ENCODE peak calls at places on chromosomes 5 and 9, in eight cellular contexts. M, K, W, V, G, O, P and U are unnamed samples.

GRCh38 chr5:56534102-56534501 is 281.2 kb upstream of the MAP3K1 start:
- DNase-seq in K (no peak), O (no peak), G (no peak), M (no peak), W (peak; percentile 87), V (no peak), P (no peak), U (no peak)

GRCh38 chr9:126329476-126330275 is 3.0 kb downstream of the MVB12B start:
- DNase-seq in P (no peak), W (no peak), O (no peak), V (no peak), G (no peak), K (no peak), M (no peak), U (no peak)

GRCh38 chr5:173611706-173612105 is 4.7 kb downstream of the BOD1 start:
- DNase-seq in K (no peak), O (no peak), M (no peak), G (no peak), V (no peak), W (no peak), P (no peak), U (no peak)

GRCh38 chr5:75551471-75551870 is 39.8 kb downstream of the POLK start:
- DNase-seq in V (no peak), P (no peak), G (no peak), O (no peak), W (no peak), K (no peak), M (no peak), U (no peak)

GRCh38 chr5:24492231-24492630 is 152.5 kb downstream of the CDH10 start:
- DNase-seq in O (no peak), K (no peak), W (no peak), M (no peak), V (no peak), P (no peak), G (no peak), U (no peak)

GRCh38 chr9:130193531-130194405 is 21.6 kb downstream of the NCS1 start:
- DNase-seq in V (no peak), W (no peak), G (no peak), M (peak; percentile 82), O (no peak), K (no peak), P (no peak), U (no peak)

GRCh38 chr5:97102010-97102470 is 40.4 kb downstream of the LIX1 start:
- DNase-seq in P (no peak), V (no peak), K (no peak), M (no peak), G (peak; percentile 73), O (no peak), W (no peak), U (no peak)

GRCh38 chr5:72746736-72747135 is 69.7 kb upstream of the TNPO1 start:
- DNase-seq in W (no peak), V (no peak), P (no peak), M (no peak), O (no peak), K (no peak), G (no peak), U (no peak)

GRCh38 chr9:130731355-130731754 is 37.8 kb downstream of the EXOSC2 start:
- DNase-seq in P (no peak), O (no peak), V (peak; percentile 22), K (no peak), G (peak; percentile 50), M (peak; percentile 93), W (no peak), U (no peak)

GRCh38 chr5:137617806-137618205 is 118.1 kb downstream of the KLHL3 start:
- DNase-seq in P (no peak), V (no peak), W (peak; percentile 61), G (no peak), M (no peak), O (no peak), K (no peak), U (no peak)

GRCh38 chr5:65967288-65968066 is 41.1 kb downstream of the ERBIN start:
- DNase-seq in G (no peak), M (no peak), O (no peak), P (no peak), K (no peak), W (no peak), V (no peak), U (no peak)

GRCh38 chr9:76255781-76256455 is 138.3 kb downstream of the RFK start:
- DNase-seq in O (peak; percentile 46), W (peak; percentile 38), P (no peak), G (no peak), M (peak; percentile 13), V (no peak), K (no peak), U (peak; percentile 92)

GRCh38 chr5:42566658-42567313 is 143.5 kb downstream of the GHR start:
- DNase-seq in K (no peak), M (no peak), P (no peak), G (no peak), O (peak; percentile 17), W (peak; percentile 46), V (no peak), U (no peak)

GRCh38 chr5:124810420-124810819 is 64.0 kb upstream of the ZNF608 start:
- DNase-seq in O (peak; percentile 14), W (no peak), K (no peak), P (no peak), G (no peak), V (no peak), M (no peak), U (no peak)

GRCh38 chr5:139414601-139415121 is 10.8 kb upstream of the SPATA24 start:
- DNase-seq in K (no peak), W (no peak), O (peak; percentile 64), M (no peak), V (no peak), G (no peak), P (no peak), U (no peak)

GRCh38 chr5:154779105-154779504 is 23.9 kb downstream of the LARP1 start:
- DNase-seq in G (no peak), O (no peak), M (no peak), W (no peak), V (no peak), P (no peak), K (no peak), U (no peak)

GRCh38 chr9:95182854-95183563 is 134.5 kb downstream of the FANCC start:
- DNase-seq in V (no peak), M (no peak), O (peak; percentile 41), P (no peak), G (no peak), K (no peak), W (no peak), U (no peak)

GRCh38 chr9:35342221-35342620 is 147.7 kb upstream of the RUSC2 start:
- DNase-seq in O (no peak), P (no peak), M (no peak), W (no peak), K (no peak), V (no peak), G (no peak), U (no peak)

GRCh38 chr9:118533101-118533500 is 828.9 kb downstream of the TLR4 start:
- DNase-seq in K (no peak), V (no peak), P (no peak), W (peak; percentile 34), G (no peak), O (no peak), M (no peak), U (no peak)

GRCh38 chr9:79759460-79759859 is 187.7 kb downstream of the TLE4 start:
- DNase-seq in W (no peak), P (no peak), O (no peak), K (no peak), V (no peak), G (no peak), M (no peak), U (no peak)

GRCh38 chr5:43227655-43228054 is 35.6 kb downstream of the NIM1K start:
- DNase-seq in W (peak; percentile 22), M (peak; percentile 3), O (peak; percentile 4), V (peak; percentile 9), P (peak; percentile 44), K (no peak), G (no peak), U (no peak)

GRCh38 chr9:34400275-34400674 is 23.6 kb upstream of the MYORG start:
- DNase-seq in W (no peak), P (no peak), G (no peak), O (no peak), V (no peak), M (no peak), K (no peak), U (no peak)

GRCh38 chr5:107449369-107449768 is 221.4 kb downstream of the EFNA5 start:
- DNase-seq in V (no peak), K (no peak), G (no peak), W (no peak), M (no peak), O (no peak), P (no peak), U (no peak)

GRCh38 chr9:68540712-68541535 is at the start of gene TMEM252:
- DNase-seq in M (no peak), V (no peak), K (no peak), O (no peak), P (no peak), W (no peak), G (no peak), U (no peak)

GRCh38 chr9:125241863-125242739 is 958 bp upstream of the HSPA5 start:
- DNase-seq in P (no peak), W (no peak), M (peak; percentile 30), G (no peak), K (no peak), V (no peak), O (peak; percentile 24), U (peak; percentile 74)

GRCh38 chr5:153659337-153659736 is 168.9 kb downstream of the GRIA1 start:
- DNase-seq in G (no peak), K (no peak), W (peak; percentile 28), O (no peak), P (no peak), M (no peak), V (no peak), U (no peak)

GRCh38 chr5:79235222-79235577 is 731 bp upstream of the JMY start:
- DNase-seq in G (no peak), M (no peak), V (no peak), W (no peak), P (peak; percentile 36), O (no peak), K (no peak), U (no peak)

GRCh38 chr9:82209797-82210470 is 221.4 kb downstream of the SPATA31D1 start:
- DNase-seq in W (no peak), G (no peak), P (no peak), K (no peak), M (no peak), O (no peak), V (no peak), U (no peak)

GRCh38 chr9:121699271-121700164 is 48.1 kb downstream of the DAB2IP start:
- DNase-seq in G (peak; percentile 17), M (peak; percentile 51), P (no peak), K (peak; percentile 13), V (peak; percentile 57), O (no peak), W (no peak), U (peak; percentile 84)

GRCh38 chr5:176995122-176995490 is 11.5 kb downstream of the UIMC1 start:
- DNase-seq in M (no peak), O (no peak), W (no peak), G (no peak), P (no peak), K (no peak), V (no peak), U (no peak)

GRCh38 chr9:124041817-124042116 is 30.2 kb downstream of the LHX2 start:
- DNase-seq in G (no peak), W (no peak), O (no peak), K (no peak), P (no peak), M (peak; percentile 32), V (no peak), U (no peak)

GRCh38 chr9:111483862-111484563 is at the start of gene ECPAS:
- DNase-seq in M (peak; percentile 47), P (peak; percentile 89), W (no peak), K (peak; percentile 27), V (peak; percentile 54), O (peak; percentile 41), G (peak; percentile 46), U (peak; percentile 88)